ENCODE peak calls at places on chromosomes 12 and 14, in five cellular contexts. U is astrocyte of the spinal cord, B is H7, Q is HFF-Myc, O is WERI-Rb-1. W is an unnamed sample.

GRCh38 chr14:75205586-75205985 is 29.2 kb upstream of the TMED10 start:
- DNase-seq in U (peak; percentile 45), Q (no peak), B (no peak), O (no peak), W (no peak)

GRCh38 chr14:102043251-102044025 is 43.4 kb downstream of the HSP90AA1 start:
- DNase-seq in O (no peak), B (peak; percentile 12), Q (no peak), U (no peak), W (no peak)

GRCh38 chr14:54877015-54877702 is 25.5 kb downstream of the GCH1 start:
- DNase-seq in O (no peak), U (no peak), B (no peak), Q (peak; percentile 33), W (no peak)

GRCh38 chr14:101763941-101764709 is 2.6 kb downstream of the PPP2R5C start:
- DNase-seq in U (no peak), O (no peak), Q (no peak), B (no peak), W (no peak)

GRCh38 chr12:78359530-78359929 is 505.0 kb upstream of the SYT1 start:
- DNase-seq in U (peak; percentile 59), B (no peak), Q (no peak), O (no peak), W (peak; percentile 56)

GRCh38 chr12:123227581-123228258 is 5.2 kb downstream of the MPHOSPH9 start:
- DNase-seq in U (no peak), Q (no peak), B (no peak), O (no peak), W (no peak)

GRCh38 chr14:59897757-59898383 is 22.1 kb upstream of the LRRC9 start:
- DNase-seq in O (peak; percentile 53), U (peak; percentile 45), Q (no peak), B (no peak), W (no peak)

GRCh38 chr14:76844223-76844622 is 18.0 kb downstream of the LRRC74A start:
- DNase-seq in U (peak; percentile 30), Q (peak; percentile 14), O (no peak), B (peak; percentile 63), W (peak; percentile 75)

GRCh38 chr12:89610366-89610765 is 84.5 kb upstream of the POC1B start:
- DNase-seq in O (no peak), B (no peak), Q (no peak), U (no peak), W (no peak)

GRCh38 chr14:64645220-64645891 is 58.9 kb upstream of the PLEKHG3 start:
- DNase-seq in U (peak; percentile 96), B (peak; percentile 55), O (no peak), Q (peak; percentile 97), W (peak; percentile 86)

GRCh38 chr12:71719647-71720370 is 33.9 kb downstream of the TMEM19 start:
- DNase-seq in B (no peak), U (no peak), O (no peak), Q (no peak), W (no peak)

GRCh38 chr14:51328089-51328941 is 88.3 kb downstream of the TMX1 start:
- DNase-seq in U (peak; percentile 85), Q (no peak), O (no peak), B (no peak), W (peak; percentile 67)

GRCh38 chr14:22602853-22603252 is 4.8 kb downstream of the ABHD4 start:
- DNase-seq in U (no peak), O (no peak), B (no peak), Q (no peak), W (no peak)

GRCh38 chr12:26648999-26649398 is 184.0 kb downstream of the ITPR2 start:
- DNase-seq in O (no peak), U (no peak), Q (no peak), B (no peak), W (no peak)

GRCh38 chr12:63319386-63319785 is 168.4 kb upstream of the AVPR1A start:
- DNase-seq in O (no peak), Q (peak; percentile 25), B (peak; percentile 20), U (peak; percentile 23), W (no peak)

GRCh38 chr14:60815371-60815770 is 80.8 kb downstream of the MNAT1 start:
- DNase-seq in B (no peak), O (no peak), U (no peak), Q (peak; percentile 21), W (no peak)

GRCh38 chr12:62724947-62725447 is 210.0 kb downstream of the PPM1H start:
- DNase-seq in O (peak; percentile 49), Q (peak; percentile 92), U (peak; percentile 92), B (peak; percentile 49), W (peak; percentile 56)

GRCh38 chr12:49750027-49750977 is 8.9 kb downstream of the TMBIM6 start:
- DNase-seq in B (no peak), O (no peak), U (peak; percentile 51), Q (peak; percentile 5), W (no peak)

GRCh38 chr12:45216297-45216982 is 545 bp downstream of the ANO6 start:
- DNase-seq in U (peak; percentile 49), O (peak; percentile 37), Q (no peak), B (peak; percentile 75), W (peak; percentile 52)

GRCh38 chr14:68789002-68789797 is 3.7 kb downstream of the ZFP36L1 start:
- DNase-seq in O (peak; percentile 94), U (peak; percentile 79), B (peak; percentile 87), Q (no peak), W (peak; percentile 86)

GRCh38 chr12:59403259-59403932 is 192.4 kb upstream of the SLC16A7 start:
- DNase-seq in Q (peak; percentile 63), U (peak; percentile 63), O (peak; percentile 50), B (peak; percentile 15), W (peak; percentile 48)

GRCh38 chr14:43116341-43116740 is 1390.7 kb downstream of the FSCB start:
- DNase-seq in U (peak; percentile 3), O (no peak), Q (no peak), B (no peak), W (no peak)

GRCh38 chr12:119274636-119275065 is 59.9 kb upstream of the CCDC60 start:
- DNase-seq in U (no peak), O (no peak), Q (no peak), B (peak; percentile 27), W (no peak)

GRCh38 chr12:106147956-106148355 is 9.2 kb upstream of the NUAK1 start:
- DNase-seq in B (no peak), Q (no peak), U (no peak), O (no peak), W (no peak)

GRCh38 chr14:103214461-103214958 is 91.2 kb downstream of the TNFAIP2 start:
- DNase-seq in U (no peak), O (no peak), B (no peak), Q (no peak), W (no peak)

GRCh38 chr14:102500190-102500661 is 9.3 kb downstream of the ANKRD9 start:
- DNase-seq in U (peak; percentile 86), O (no peak), Q (peak; percentile 73), B (no peak), W (peak; percentile 43)

GRCh38 chr12:2233034-2233433 is 180.2 kb downstream of the CACNA1C start:
- DNase-seq in Q (no peak), O (no peak), B (no peak), U (no peak), W (no peak)

GRCh38 chr14:23548351-23549318 is 2.9 kb downstream of the ZFHX2 start:
- DNase-seq in O (no peak), Q (no peak), B (peak; percentile 66), U (peak; percentile 53), W (no peak)

DNA sequence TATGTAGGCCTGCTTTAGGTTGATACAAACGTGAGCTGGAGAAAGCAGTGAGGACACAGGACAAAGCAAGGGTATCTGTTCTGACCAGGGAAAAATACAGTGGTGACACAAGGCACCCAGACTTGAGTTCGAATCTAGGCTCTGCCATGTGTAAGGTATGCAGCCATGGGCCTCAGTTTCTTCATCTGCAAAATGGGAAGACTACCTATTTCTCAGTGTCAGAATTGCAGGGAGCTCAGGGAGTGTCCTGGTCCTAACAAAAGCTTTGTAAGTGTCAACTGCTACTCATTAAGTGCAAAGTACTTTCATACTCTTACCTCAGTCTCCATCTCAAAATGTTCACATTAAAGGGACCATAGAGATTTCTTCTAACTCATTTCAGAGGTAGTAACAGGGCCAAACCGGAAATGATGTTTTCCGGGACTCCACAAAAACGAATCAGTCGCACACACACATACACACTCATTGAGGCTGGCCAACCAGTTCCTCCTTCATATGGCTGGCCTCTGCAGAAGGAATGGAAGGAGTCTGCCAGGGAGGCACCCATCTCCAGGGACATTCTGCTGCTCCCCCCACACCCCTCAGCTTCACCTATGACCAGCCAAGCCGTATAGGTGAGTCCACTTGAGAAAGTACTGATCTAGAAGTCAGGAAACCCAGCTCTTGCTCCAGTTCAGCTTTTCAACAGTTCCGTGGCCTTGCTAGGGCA is 7.8 kb downstream of the CTDSP2 start:
- DNase-seq in Q (no peak), B (no peak), U (no peak), O (no peak), W (no peak)
- H3K4me3 ChIP-seq in Q (peak overlapping the region; percentile 43), B (no peak overlapping the region), U (no peak overlapping the region), O (no peak overlapping the region), W (peak overlapping the region; percentile 3)

GRCh38 chr12:50922820-50923219 is 29.5 kb upstream of the HIGD1C start:
- DNase-seq in O (no peak), Q (no peak), U (no peak), B (no peak), W (peak; percentile 75)
- H3K4me3 ChIP-seq in O (no peak overlapping the region), Q (no peak overlapping the region), U (no peak overlapping the region), B (no peak overlapping the region), W (no peak overlapping the region)

DNA sequence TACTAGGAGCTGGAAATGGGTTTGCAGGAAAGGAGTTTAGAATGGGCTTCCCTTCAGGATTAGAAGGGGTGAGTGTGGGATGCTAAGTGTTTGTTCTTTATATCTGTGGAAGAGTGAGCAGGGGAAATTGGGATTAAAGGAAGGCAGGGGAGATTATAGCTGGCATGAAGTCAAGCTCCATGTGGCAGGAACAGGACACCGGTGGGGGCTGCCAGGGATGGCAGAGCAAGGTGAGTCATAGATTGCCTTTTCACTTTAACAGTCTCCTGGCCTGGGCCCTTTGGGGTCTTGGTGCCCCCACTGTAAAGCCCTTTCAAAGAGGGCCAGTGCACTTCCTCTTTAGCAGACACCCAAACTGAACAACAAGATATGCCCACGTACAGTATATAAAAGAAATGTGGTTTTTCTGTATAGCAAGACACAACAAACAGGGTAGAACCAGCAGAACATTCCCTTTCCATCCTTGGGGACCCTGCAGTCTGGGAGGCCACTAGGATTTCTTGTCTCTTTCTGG is 23.1 kb upstream of the FBXO21 start:
- DNase-seq in O (no peak), U (no peak), B (no peak), Q (no peak), W (no peak)
- H3K4me3 ChIP-seq in O (no peak overlapping the region), U (no peak overlapping the region), B (no peak overlapping the region), Q (no peak overlapping the region), W (no peak overlapping the region)

GRCh38 chr12:85557850-85558249 is 277.8 kb downstream of the ALX1 start:
- DNase-seq in U (no peak), B (no peak), Q (no peak), O (no peak), W (no peak)

GRCh38 chr12:85562765-85563164 is 273.4 kb downstream of the RASSF9 start:
- DNase-seq in Q (no peak), B (no peak), O (no peak), U (no peak), W (no peak)

GRCh38 chr12:85559534-85559933 is 276.7 kb downstream of the RASSF9 start:
- DNase-seq in O (no peak), U (no peak), Q (no peak), B (no peak), W (no peak)

GRCh38 chr12:85559127-85559526 is 277.1 kb downstream of the RASSF9 start:
- DNase-seq in O (no peak), U (no peak), Q (no peak), B (no peak), W (no peak)

DNA sequence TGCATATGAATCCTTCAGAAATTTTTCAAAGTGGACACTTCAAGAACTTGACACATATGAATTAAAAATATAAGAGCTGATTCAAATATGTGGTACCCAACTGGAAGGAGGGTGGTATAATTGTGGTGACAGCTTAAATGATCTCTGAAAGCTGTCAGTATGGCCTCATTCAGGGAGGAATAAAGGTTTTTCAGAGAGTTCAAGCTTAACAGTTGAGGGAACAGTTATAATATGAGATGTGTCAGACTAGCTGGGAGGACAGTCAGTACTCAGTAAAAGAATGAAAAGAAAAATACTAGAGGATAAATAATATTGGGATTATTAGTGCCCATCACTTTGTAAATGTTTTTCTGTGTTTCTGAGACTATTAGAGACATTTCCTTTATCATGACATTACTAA is 277.5 kb downstream of the RASSF9 start:
- DNase-seq in Q (no peak), U (no peak), B (no peak), O (no peak), W (no peak)
- H3K4me3 ChIP-seq in Q (no peak overlapping the region), U (no peak overlapping the region), B (no peak overlapping the region), O (no peak overlapping the region), W (no peak overlapping the region)

W was measured in uterus.